ENCODE peak calls at places on chromosomes 16 and 17, in six cellular contexts. E is right lobe of liver; T is RWPE2; S is CD8-positive, alpha-beta T cell; P is K562; W is Panc1. Q is an unnamed sample.

GRCh38 chr16:68179855-68180254 is 56.1 kb downstream of the ESRP2 start:
- ATAC-seq in S (no peak), W (no peak), E (no peak), T (no peak), P (no peak), Q (no peak)

GRCh38 chr17:57946798-57947358 is 8.3 kb downstream of the CUEDC1 start:
- ATAC-seq in S (peak), T (peak), E (peak), P (peak), W (peak), Q (peak)

GRCh38 chr16:24686678-24687077 is 42.8 kb upstream of the TNRC6A start:
- ATAC-seq in S (no peak), E (no peak), W (no peak), T (no peak), P (no peak), Q (no peak)

GRCh38 chr17:70100983-70101382 is 26.0 kb downstream of the KCNJ16 start:
- ATAC-seq in S (no peak), E (no peak), P (no peak), W (no peak), T (no peak), Q (no peak)

GRCh38 chr16:63702981-63703590 is 1418.8 kb downstream of the CDH11 start:
- ATAC-seq in W (no peak), E (peak), T (peak), S (no peak), P (peak), Q (no peak)

GRCh38 chr16:89738538-89739317 is 17.4 kb downstream of the ZNF276 start:
- ATAC-seq in E (peak), T (no peak), S (no peak), P (peak), W (peak), Q (no peak)

GRCh38 chr16:27314986-27315332 is 1.2 kb downstream of the IL4R start:
- ATAC-seq in W (no peak), T (no peak), P (no peak), E (peak), S (no peak), Q (no peak)

GRCh38 chr16:58615280-58615679 is 14.3 kb downstream of the CNOT1 start:
- ATAC-seq in E (no peak), S (no peak), W (no peak), P (no peak), T (no peak), Q (no peak)

GRCh38 chr16:66502020-66502913 is 47.7 kb downstream of the TK2 start:
- ATAC-seq in S (no peak), T (peak), E (peak), W (no peak), P (peak), Q (peak)

GRCh38 chr17:62980842-62981241 is 14.8 kb downstream of the TANC2 start:
- ATAC-seq in E (no peak), W (no peak), T (no peak), P (no peak), S (no peak), Q (no peak)

GRCh38 chr17:39705786-39706348 is 6.0 kb downstream of the ERBB2 start:
- ATAC-seq in T (peak), P (no peak), W (no peak), E (peak), S (no peak), Q (no peak)

GRCh38 chr17:2551493-2551892 is 39.8 kb upstream of the METTL16 start:
- ATAC-seq in P (no peak), S (no peak), E (no peak), T (no peak), W (no peak), Q (no peak)

GRCh38 chr16:4498546-4499195 is 22.5 kb downstream of the HMOX2 start:
- ATAC-seq in P (no peak), W (no peak), T (peak), S (no peak), E (no peak), Q (no peak)

GRCh38 chr16:17101646-17102045 is 369.1 kb downstream of the XYLT1 start:
- ATAC-seq in P (peak), S (no peak), E (no peak), T (peak), W (no peak), Q (no peak)

GRCh38 chr16:53305743-53306142 is 128.5 kb upstream of the RBL2 start:
- ATAC-seq in W (no peak), S (no peak), E (no peak), P (no peak), T (no peak), Q (no peak)

GRCh38 chr16:67750466-67750865 is 31.4 kb upstream of the GFOD2 start:
- ATAC-seq in E (no peak), S (no peak), T (no peak), W (no peak), P (no peak), Q (no peak)

GRCh38 chr17:19937522-19937921 is 40.1 kb downstream of the AKAP10 start:
- ATAC-seq in T (no peak), W (no peak), P (no peak), S (no peak), E (peak), Q (no peak)

GRCh38 chr16:30921748-30922419 is 1.5 kb upstream of the FBXL19 start:
- ATAC-seq in P (peak), W (peak), T (peak), E (peak), S (no peak), Q (peak)

GRCh38 chr16:2481676-2482075 is 6.7 kb downstream of the TBC1D24 start:
- ATAC-seq in E (no peak), S (no peak), P (no peak), T (no peak), W (no peak), Q (no peak)

GRCh38 chr17:9162275-9162985 is 141.1 kb downstream of the NTN1 start:
- ATAC-seq in P (peak), S (no peak), W (peak), E (no peak), T (peak), Q (no peak)

GRCh38 chr16:9225527-9226316 is 134.3 kb downstream of the HAPSTR1 start:
- ATAC-seq in P (peak), S (no peak), W (peak), E (no peak), T (no peak), Q (no peak)

GRCh38 chr16:81765111-81765919 is 13.8 kb upstream of the PLCG2 start:
- ATAC-seq in T (no peak), P (no peak), E (no peak), S (no peak), W (no peak), Q (no peak)

GRCh38 chr16:55944377-55944802 is 69.2 kb upstream of the CES5A start:
- ATAC-seq in E (peak), P (peak), W (peak), T (peak), S (no peak), Q (peak)

GRCh38 chr17:74737299-74738050 is 419 bp downstream of the RAB37 start:
- ATAC-seq in E (peak), T (no peak), P (peak), W (peak), S (peak), Q (no peak)

GRCh38 chr16:20821682-20822081 is 15.4 kb downstream of the REXO5 start:
- ATAC-seq in P (no peak), T (no peak), S (no peak), W (no peak), E (no peak), Q (no peak)

GRCh38 chr17:40371261-40371929 is 6.9 kb upstream of the GJD3 start:
- ATAC-seq in S (peak), P (peak), E (peak), W (peak), T (no peak), Q (no peak)

GRCh38 chr16:10923650-10924214 is 18.5 kb downstream of the DEXI start:
- ATAC-seq in E (peak), T (no peak), W (no peak), P (no peak), S (no peak), Q (peak)

GRCh38 chr17:57953703-57954420 is 1.4 kb downstream of the CUEDC1 start:
- ATAC-seq in W (no peak), P (no peak), S (no peak), E (no peak), T (no peak), Q (no peak)

GRCh38 chr17:79556263-79556662 is 54.6 kb downstream of the RBFOX3 start:
- ATAC-seq in T (no peak), W (no peak), E (no peak), S (no peak), P (no peak), Q (no peak)

GRCh38 chr17:82804442-82805191 is 35.2 kb downstream of the ZNF750 start:
- ATAC-seq in E (peak), T (no peak), P (no peak), S (no peak), W (no peak), Q (peak)

DNA sequence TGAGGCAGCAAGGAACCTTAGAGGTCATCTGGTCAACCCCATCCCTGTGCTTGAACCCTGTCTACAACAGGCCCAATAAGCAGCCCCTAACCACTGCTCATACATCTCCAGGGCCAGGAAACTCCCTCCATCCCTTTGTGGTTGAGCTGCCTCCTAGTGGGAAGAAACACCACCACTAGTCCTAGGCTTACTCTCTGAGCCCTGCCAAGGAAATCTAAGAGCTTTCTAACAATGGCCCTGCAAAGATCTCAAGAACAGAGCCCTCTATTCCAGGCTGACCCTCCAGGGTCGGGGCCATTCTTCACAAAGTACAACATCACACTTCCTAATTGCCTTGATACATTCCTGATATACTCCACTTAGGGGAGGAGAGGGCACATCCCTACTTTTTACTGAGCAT is 5.8 kb downstream of the ACLY start:
- ATAC-seq in W (no peak), S (no peak), E (no peak), P (no peak), T (no peak), Q (no peak)
- TF ChIP-seq CTCF in W (no peak), S (no peak), E (no peak), P (no peak), T (no peak), Q (no peak)

GRCh38 chr17:73620414-73620813 is 23.8 kb downstream of the SDK2 start:
- ATAC-seq in S (no peak), E (no peak), W (no peak), T (no peak), P (no peak), Q (no peak)
- TF ChIP-seq CTCF in S (no peak), E (no peak), W (no peak), T (no peak), P (no peak), Q (no peak)

GRCh38 chr17:11997972-11998233 is 628 bp upstream of the ZNF18 start:
- ATAC-seq in S (no peak), W (no peak), P (no peak), E (peak), T (no peak), Q (no peak)

GRCh38 chr17:11991461-11991860 is 5.8 kb downstream of the ZNF18 start:
- ATAC-seq in W (no peak), P (no peak), S (no peak), T (no peak), E (no peak), Q (no peak)

GRCh38 chr17:11999715-12000114 is 2.4 kb upstream of the ZNF18 start:
- ATAC-seq in W (no peak), P (no peak), T (no peak), E (no peak), S (no peak), Q (no peak)

GRCh38 chr17:11997147-11997971 is at the start of gene ZNF18:
- ATAC-seq in P (peak), S (peak), W (peak), T (peak), E (peak), Q (peak)

GRCh38 chr17:11996722-11997146 is 541 bp downstream of the ZNF18 start:
- ATAC-seq in E (peak), P (peak), S (peak), W (no peak), T (peak), Q (no peak)
- TF ChIP-seq CTCF in E (peak), P (no peak), S (no peak), W (no peak), T (no peak), Q (peak)

GRCh38 chr17:18191967-18192366 is 8.3 kb downstream of the ALKBH5 start:
- ATAC-seq in E (peak), P (peak), T (no peak), S (peak), W (peak), Q (no peak)
- TF ChIP-seq CTCF in E (no peak), P (peak), T (peak), S (peak), W (peak), Q (no peak)

GRCh38 chr17:73584987-73585386 is 59.3 kb downstream of the SDK2 start:
- ATAC-seq in E (no peak), W (no peak), S (no peak), T (no peak), P (no peak), Q (no peak)

GRCh38 chr17:73588291-73589095 is 55.8 kb downstream of the SDK2 start:
- ATAC-seq in S (no peak), E (no peak), W (no peak), P (no peak), T (no peak), Q (no peak)

GRCh38 chr17:73586153-73586906 is 57.9 kb downstream of the SDK2 start:
- ATAC-seq in E (no peak), P (no peak), S (no peak), T (no peak), W (no peak), Q (no peak)

GRCh38 chr17:73585583-73585982 is 58.7 kb downstream of the SDK2 start:
- ATAC-seq in P (peak), W (peak), E (no peak), T (no peak), S (peak), Q (no peak)

GRCh38 chr17:73586921-73587680 is 57.1 kb downstream of the SDK2 start:
- ATAC-seq in W (peak), S (no peak), P (peak), T (no peak), E (no peak), Q (no peak)
- TF ChIP-seq CTCF in W (no peak), S (no peak), P (peak), T (no peak), E (no peak), Q (no peak)

GRCh38 chr17:29954405-29954804 is 13.0 kb downstream of the EFCAB5 start:
- ATAC-seq in T (no peak), P (no peak), E (no peak), S (no peak), W (no peak), Q (no peak)
- TF ChIP-seq CTCF in T (no peak), P (peak), E (no peak), S (no peak), W (no peak), Q (no peak)

GRCh38 chr17:77456951-77457548 is 316.3 kb downstream of the SEC14L1 start:
- ATAC-seq in E (no peak), T (no peak), W (no peak), S (peak), P (no peak), Q (no peak)
- TF ChIP-seq CTCF in E (no peak), T (no peak), W (no peak), S (no peak), P (no peak), Q (no peak)

Q was measured in gastroesophageal sphincter.